ENCODE peak calls at places on chromosomes 12 and 14, in four cellular contexts. One of them, this sample, is unnamed.

GRCh38 chr12:90959538-90960139 is 4.7 kb upstream of the CCER1 start:
- DNase-seq in fibroblast of lung: peak
- DNase-seq in PC-3: peak
- DNase-seq in K562: peak
- DNase-seq in this sample: peak

GRCh38 chr12:22598763-22599161 is 26.2 kb upstream of the ETNK1 start:
- DNase-seq in K562: no peak
- DNase-seq in fibroblast of lung: no peak
- DNase-seq in PC-3: peak
- DNase-seq in this sample: no peak

GRCh38 chr12:95582230-95583058 is 31.2 kb upstream of the USP44 start:
- DNase-seq in PC-3: peak
- DNase-seq in K562: peak
- DNase-seq in fibroblast of lung: peak
- DNase-seq in this sample: peak

GRCh38 chr12:122126713-122127597 is 47.1 kb downstream of the IL31 start:
- DNase-seq in fibroblast of lung: no peak
- DNase-seq in PC-3: peak
- DNase-seq in K562: no peak
- DNase-seq in this sample: peak

GRCh38 chr12:125159687-125160086 is 94.5 kb downstream of the AACS start:
- DNase-seq in K562: peak
- DNase-seq in fibroblast of lung: no peak
- DNase-seq in PC-3: no peak
- DNase-seq in this sample: peak

GRCh38 chr14:33589334-33589733 is 361.5 kb downstream of the EGLN3 start:
- DNase-seq in PC-3: peak
- DNase-seq in K562: no peak
- DNase-seq in fibroblast of lung: peak
- DNase-seq in this sample: no peak

GRCh38 chr14:65396082-65396910 is 16.2 kb upstream of the FUT8 start:
- DNase-seq in K562: no peak
- DNase-seq in fibroblast of lung: no peak
- DNase-seq in PC-3: no peak
- DNase-seq in this sample: no peak

GRCh38 chr12:1360812-1361211 is 233.6 kb downstream of the FBXL14 start:
- DNase-seq in fibroblast of lung: peak
- DNase-seq in K562: no peak
- DNase-seq in PC-3: no peak
- DNase-seq in this sample: no peak

GRCh38 chr12:109999649-109999971 is 380 bp downstream of the ANKRD13A start:
- DNase-seq in fibroblast of lung: no peak
- DNase-seq in PC-3: no peak
- DNase-seq in K562: no peak
- DNase-seq in this sample: no peak

GRCh38 chr14:68297871-68298468 is 478.4 kb downstream of the RAD51B start:
- DNase-seq in K562: no peak
- DNase-seq in PC-3: peak
- DNase-seq in fibroblast of lung: peak
- DNase-seq in this sample: peak

GRCh38 chr12:27869567-27869966 is 89.5 kb upstream of the MANSC4 start:
- DNase-seq in fibroblast of lung: no peak
- DNase-seq in PC-3: no peak
- DNase-seq in K562: peak
- DNase-seq in this sample: no peak

GRCh38 chr12:59408431-59408830 is 187.4 kb upstream of the SLC16A7 start:
- DNase-seq in fibroblast of lung: no peak
- DNase-seq in PC-3: peak
- DNase-seq in K562: no peak
- DNase-seq in this sample: no peak

GRCh38 chr12:58500399-58500798 is 419.9 kb downstream of the LRIG3 start:
- DNase-seq in fibroblast of lung: no peak
- DNase-seq in PC-3: peak
- DNase-seq in K562: no peak
- DNase-seq in this sample: no peak

GRCh38 chr12:31310488-31310887 is 15.5 kb downstream of the SINHCAF start:
- DNase-seq in PC-3: no peak
- DNase-seq in fibroblast of lung: no peak
- DNase-seq in K562: no peak
- DNase-seq in this sample: no peak

GRCh38 chr14:30260772-30261607 is 298.0 kb upstream of the G2E3 start:
- DNase-seq in fibroblast of lung: no peak
- DNase-seq in PC-3: no peak
- DNase-seq in K562: no peak
- DNase-seq in this sample: peak

GRCh38 chr12:88627501-88627900 is 47.2 kb upstream of the KITLG start:
- DNase-seq in PC-3: no peak
- DNase-seq in fibroblast of lung: peak
- DNase-seq in K562: no peak
- DNase-seq in this sample: no peak

GRCh38 chr12:98419101-98419794 is 96.1 kb upstream of the TMPO start:
- DNase-seq in fibroblast of lung: no peak
- DNase-seq in PC-3: no peak
- DNase-seq in K562: no peak
- DNase-seq in this sample: no peak

GRCh38 chr12:93521225-93521854 is 51.1 kb upstream of the SOCS2 start:
- DNase-seq in K562: no peak
- DNase-seq in PC-3: no peak
- DNase-seq in fibroblast of lung: peak
- DNase-seq in this sample: peak

GRCh38 chr12:94712852-94713545 is 62.6 kb upstream of the TMCC3 start:
- DNase-seq in K562: no peak
- DNase-seq in fibroblast of lung: no peak
- DNase-seq in PC-3: no peak
- DNase-seq in this sample: no peak

GRCh38 chr12:54378791-54379400 is 5.6 kb downstream of the ZNF385A start:
- DNase-seq in fibroblast of lung: no peak
- DNase-seq in PC-3: peak
- DNase-seq in K562: peak
- DNase-seq in this sample: peak

GRCh38 chr14:99441918-99442317 is 38.7 kb downstream of the SETD3 start:
- DNase-seq in fibroblast of lung: no peak
- DNase-seq in PC-3: no peak
- DNase-seq in K562: no peak
- DNase-seq in this sample: no peak

GRCh38 chr12:10249690-10250455 is 37.2 kb downstream of the GABARAPL1 start:
- DNase-seq in K562: no peak
- DNase-seq in PC-3: no peak
- DNase-seq in fibroblast of lung: no peak
- DNase-seq in this sample: no peak

GRCh38 chr12:124861492-124861891 is 2.2 kb downstream of the SCARB1 start:
- DNase-seq in K562: peak
- DNase-seq in fibroblast of lung: peak
- DNase-seq in PC-3: peak
- DNase-seq in this sample: no peak

GRCh38 chr14:88426271-88426670 is 40.8 kb downstream of the SPATA7 start:
- DNase-seq in fibroblast of lung: peak
- DNase-seq in K562: no peak
- DNase-seq in PC-3: no peak
- DNase-seq in this sample: peak

GRCh38 chr12:63138484-63138883 is 12.5 kb downstream of the AVPR1A start:
- DNase-seq in fibroblast of lung: no peak
- DNase-seq in K562: no peak
- DNase-seq in PC-3: no peak
- DNase-seq in this sample: no peak

GRCh38 chr14:104810316-104810715 is 9.4 kb downstream of the ZBTB42 start:
- DNase-seq in PC-3: no peak
- DNase-seq in fibroblast of lung: no peak
- DNase-seq in K562: no peak
- DNase-seq in this sample: no peak

GRCh38 chr14:50000215-50001145 is 107.6 kb downstream of the ARF6 start:
- DNase-seq in K562: peak
- DNase-seq in fibroblast of lung: peak
- DNase-seq in PC-3: peak
- DNase-seq in this sample: peak

GRCh38 chr12:112172556-112173324 is 47.4 kb downstream of the TRAFD1 start:
- DNase-seq in fibroblast of lung: no peak
- DNase-seq in K562: no peak
- DNase-seq in PC-3: no peak
- DNase-seq in this sample: no peak

GRCh38 chr12:56599797-56600196 is 30.3 kb downstream of the BAZ2A start:
- DNase-seq in fibroblast of lung: no peak
- DNase-seq in PC-3: no peak
- DNase-seq in K562: no peak
- DNase-seq in this sample: no peak

GRCh38 chr12:78725033-78725432 is 139.5 kb upstream of the SYT1 start:
- DNase-seq in K562: no peak
- DNase-seq in fibroblast of lung: no peak
- DNase-seq in PC-3: no peak
- DNase-seq in this sample: no peak

GRCh38 chr12:112997506-112997905 is 19.2 kb downstream of the OAS2 start:
- DNase-seq in fibroblast of lung: no peak
- DNase-seq in PC-3: no peak
- DNase-seq in K562: no peak
- DNase-seq in this sample: no peak

GRCh38 chr12:117334098-117334497 is 27.3 kb downstream of the NOS1 start:
- DNase-seq in K562: no peak
- DNase-seq in fibroblast of lung: no peak
- DNase-seq in PC-3: no peak
- DNase-seq in this sample: no peak
- H3K4me3 ChIP-seq in K562: no peak
- H3K4me3 ChIP-seq in fibroblast of lung: no peak
- H3K4me3 ChIP-seq in PC-3: no peak
- H3K4me3 ChIP-seq in this sample: no peak

DNA sequence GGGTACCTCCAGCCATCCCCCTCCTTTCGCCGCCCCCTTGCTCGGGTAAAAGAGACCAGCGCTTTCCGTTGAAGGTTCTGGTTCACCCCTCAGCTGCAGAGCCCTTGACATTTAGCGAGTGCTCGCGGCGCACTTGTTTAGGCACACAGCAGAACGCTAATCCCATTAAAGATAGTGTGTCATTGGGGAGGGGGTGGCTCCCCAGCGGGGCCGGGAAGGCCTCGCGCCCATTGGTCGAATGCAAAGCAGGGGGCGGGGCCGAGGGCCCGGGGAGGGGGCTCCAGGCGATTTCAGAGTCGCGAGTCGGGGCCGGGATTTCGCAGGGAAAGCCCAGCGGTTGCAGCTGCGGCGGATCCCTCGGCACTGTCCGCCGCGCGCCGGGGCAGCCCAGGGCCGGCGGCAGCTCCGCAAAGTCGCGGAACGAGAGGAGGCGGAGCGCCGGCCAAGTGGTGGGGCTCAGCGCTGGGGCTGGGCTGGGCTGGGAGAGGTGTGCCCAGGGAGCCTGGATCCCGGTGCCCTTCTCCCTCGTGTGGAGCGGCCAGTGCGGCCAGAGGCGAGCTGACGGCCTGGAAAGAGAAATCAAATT is 122.9 kb downstream of the TSPAN9 start:
- DNase-seq in fibroblast of lung: peak
- DNase-seq in PC-3: peak
- DNase-seq in K562: no peak
- DNase-seq in this sample: peak
- H3K9ac ChIP-seq in fibroblast of lung: no peak
- H3K9ac ChIP-seq in PC-3: no peak
- H3K9ac ChIP-seq in K562: no peak
- H3K9ac ChIP-seq in this sample: no peak

DNA sequence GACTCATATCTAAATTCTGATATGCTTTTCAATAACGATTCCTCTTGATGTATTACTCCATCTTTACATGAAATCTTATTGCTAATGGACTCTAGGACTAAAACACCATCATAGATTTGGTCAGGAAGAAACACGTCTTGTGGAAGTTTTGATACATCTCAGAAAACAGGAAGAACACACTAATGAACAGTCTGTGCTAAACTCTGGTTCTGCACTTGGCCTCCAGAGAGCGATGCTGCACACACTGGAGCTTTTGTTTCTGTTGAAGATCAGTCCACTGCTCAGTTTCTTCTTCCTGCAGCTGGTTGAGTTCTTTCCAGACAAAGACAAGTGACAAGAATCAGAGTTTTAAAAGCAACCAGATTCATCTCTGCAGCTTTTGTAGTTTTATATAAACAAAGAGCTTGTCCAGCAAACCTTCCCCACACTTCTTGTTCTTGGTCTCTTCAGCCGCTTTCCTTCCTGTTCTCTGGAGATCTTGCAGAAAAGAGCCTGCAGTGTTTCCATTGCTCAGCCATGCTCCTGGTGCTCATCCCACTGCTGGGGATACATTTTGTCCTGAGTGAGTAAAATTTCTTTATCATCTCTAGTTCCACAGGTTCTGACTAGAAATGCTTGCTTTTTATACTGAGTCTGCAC is 229.1 kb upstream of the OR4E1 start:
- DNase-seq in fibroblast of lung: no peak
- DNase-seq in PC-3: no peak
- DNase-seq in K562: no peak
- DNase-seq in this sample: no peak
- TF ChIP-seq CTCF in fibroblast of lung: peak
- TF ChIP-seq CTCF in PC-3: no peak
- TF ChIP-seq CTCF in K562: no peak
- TF ChIP-seq CTCF in this sample: peak

GRCh38 chr12:120013659-120014380 is 24.8 kb downstream of the BICDL1 start:
- DNase-seq in fibroblast of lung: no peak
- DNase-seq in K562: peak
- DNase-seq in PC-3: peak
- DNase-seq in this sample: no peak

GRCh38 chr12:120015313-120015712 is 26.3 kb downstream of the BICDL1 start:
- DNase-seq in fibroblast of lung: no peak
- DNase-seq in K562: peak
- DNase-seq in PC-3: no peak
- DNase-seq in this sample: no peak

GRCh38 chr12:120010661-120011230 is 21.7 kb downstream of the BICDL1 start:
- DNase-seq in fibroblast of lung: no peak
- DNase-seq in PC-3: no peak
- DNase-seq in K562: no peak
- DNase-seq in this sample: no peak

GRCh38 chr12:120007272-120007671 is 18.2 kb downstream of the BICDL1 start:
- DNase-seq in fibroblast of lung: no peak
- DNase-seq in K562: peak
- DNase-seq in PC-3: no peak
- DNase-seq in this sample: peak

GRCh38 chr12:120012067-120012621 is 23.1 kb downstream of the BICDL1 start:
- DNase-seq in PC-3: peak
- DNase-seq in K562: peak
- DNase-seq in fibroblast of lung: no peak
- DNase-seq in this sample: peak
- H3K4me3 ChIP-seq in PC-3: no peak
- H3K4me3 ChIP-seq in K562: no peak
- H3K4me3 ChIP-seq in fibroblast of lung: no peak
- H3K4me3 ChIP-seq in this sample: no peak

DNA sequence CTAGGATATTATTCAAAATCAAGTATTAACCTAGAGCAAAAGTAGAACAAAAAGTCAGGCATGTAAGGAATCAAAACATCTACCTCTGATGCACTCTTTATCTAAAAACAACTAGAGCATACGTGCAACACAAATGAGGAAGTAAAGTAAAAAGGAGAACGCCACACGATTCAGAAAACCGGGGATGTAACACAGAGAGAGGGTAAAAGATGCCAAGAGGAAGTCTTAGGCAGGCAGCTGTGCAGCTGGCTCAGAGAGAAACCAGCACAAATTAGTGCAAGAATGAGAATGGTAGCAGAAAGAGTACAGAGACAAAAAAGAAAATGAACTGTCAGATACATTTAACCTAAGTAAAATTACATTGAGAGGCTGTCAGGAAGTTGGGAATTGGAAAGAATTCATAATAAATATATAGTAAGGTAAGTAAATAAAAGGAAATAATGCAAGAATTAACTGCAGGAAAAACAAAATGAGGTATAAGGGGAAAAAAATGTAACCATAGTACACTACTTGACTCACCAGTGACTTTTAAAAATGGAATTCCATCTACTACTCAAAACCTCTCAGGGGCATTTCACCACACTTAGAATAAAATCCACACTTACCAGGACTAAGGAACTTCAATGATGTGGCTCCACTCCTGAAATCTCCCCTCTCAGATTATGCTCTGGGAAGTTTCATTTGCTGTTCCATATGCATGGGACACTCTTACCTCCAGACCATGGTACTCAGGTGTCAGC is 17.1 kb downstream of the BCAT1 start:
- DNase-seq in PC-3: no peak
- DNase-seq in K562: no peak
- DNase-seq in fibroblast of lung: no peak
- DNase-seq in this sample: no peak
- H3K9ac ChIP-seq in PC-3: no peak
- H3K9ac ChIP-seq in K562: no peak
- H3K9ac ChIP-seq in fibroblast of lung: no peak
- H3K9ac ChIP-seq in this sample: no peak

This sample was measured in neural progenitor cell.